ENCODE peak calls at places on chromosomes 2 and 18, in seven cellular contexts. B is MCF 10A, M is glutamatergic neuron, K is RWPE1, Q is PC-3, R is foreskin fibroblast, F is heart left ventricle. T is an unnamed sample.

GRCh38 chr2:3536682-3537632 is 17.6 kb upstream of the ADI1 start:
- DNase-seq in M (peak), R (peak), Q (peak), B (peak), K (no peak), F (peak), T (no peak)

GRCh38 chr2:68768461-68768860 is 33.9 kb downstream of the ARHGAP25 start:
- DNase-seq in F (no peak), B (no peak), K (no peak), R (no peak), M (no peak), Q (no peak), T (no peak)

GRCh38 chr2:231887756-231888155 is 38.4 kb downstream of the NPPC start:
- DNase-seq in M (no peak), K (no peak), Q (no peak), B (no peak), F (no peak), R (no peak), T (no peak)

GRCh38 chr18:24189664-24190346 is 50.9 kb downstream of the CABYR start:
- DNase-seq in R (no peak), Q (no peak), M (no peak), B (no peak), K (no peak), F (no peak), T (no peak)

GRCh38 chr18:38241216-38241615 is 675.6 kb upstream of the CELF4 start:
- DNase-seq in R (peak), K (no peak), F (no peak), M (no peak), Q (no peak), B (peak), T (no peak)

GRCh38 chr2:128410758-128411215 is 92.1 kb upstream of the HS6ST1 start:
- DNase-seq in K (no peak), F (no peak), B (no peak), R (no peak), M (no peak), Q (no peak), T (no peak)

GRCh38 chr2:223989206-223989859 is 32.1 kb downstream of the MRPL44 start:
- DNase-seq in K (no peak), F (no peak), B (peak), R (no peak), Q (peak), M (no peak), T (no peak)

GRCh38 chr2:149155181-149155580 is 116.7 kb downstream of the LYPD6B start:
- DNase-seq in R (no peak), K (no peak), F (no peak), B (peak), Q (no peak), M (no peak), T (no peak)

GRCh38 chr2:73979686-73980085 is 5.0 kb upstream of the TET3 start:
- DNase-seq in K (peak), R (peak), F (no peak), B (peak), Q (peak), M (no peak), T (no peak)

GRCh38 chr2:19843992-19844515 is 57.7 kb downstream of the TTC32 start:
- DNase-seq in M (no peak), R (no peak), B (no peak), Q (no peak), K (no peak), F (no peak), T (no peak)

GRCh38 chr18:59123588-59124369 is 15.9 kb upstream of the SEC11C start:
- DNase-seq in M (no peak), B (peak), F (no peak), K (peak), Q (peak), R (peak), T (no peak)

GRCh38 chr18:75551071-75551470 is 123.6 kb upstream of the SMIM21 start:
- DNase-seq in K (no peak), F (no peak), R (no peak), B (no peak), Q (no peak), M (no peak), T (no peak)

GRCh38 chr2:234949762-234950434 is 1.9 kb upstream of the SH3BP4 start:
- DNase-seq in B (peak), K (peak), Q (peak), M (no peak), F (no peak), R (peak), T (no peak)

GRCh38 chr2:127512362-127512761 is 13.9 kb downstream of the IWS1 start:
- DNase-seq in B (no peak), Q (no peak), F (no peak), M (no peak), K (no peak), R (no peak), T (no peak)

GRCh38 chr2:160180172-160180571 is 19.9 kb downstream of the ITGB6 start:
- DNase-seq in M (no peak), F (no peak), Q (no peak), K (no peak), R (no peak), B (no peak), T (no peak)

GRCh38 chr2:232666051-232666805 is 30.9 kb upstream of the GIGYF2 start:
- DNase-seq in K (no peak), M (no peak), R (no peak), F (no peak), Q (no peak), B (no peak), T (no peak)

GRCh38 chr2:47006374-47007220 is 91.0 kb upstream of the MCFD2 start:
- DNase-seq in M (no peak), Q (no peak), B (no peak), K (no peak), F (no peak), R (no peak), T (no peak)
- TF ChIP-seq CTCF in M (no peak), Q (no peak), B (no peak), K (no peak), F (no peak), R (no peak), T (peak)

GRCh38 chr2:7037340-7038333 is 120.4 kb downstream of the RNF144A start:
- DNase-seq in K (peak), M (peak), R (peak), F (peak), B (peak), Q (peak), T (peak)
- TF ChIP-seq CTCF in K (no peak), M (peak), R (peak), F (peak), B (peak), Q (peak), T (peak)

DNA sequence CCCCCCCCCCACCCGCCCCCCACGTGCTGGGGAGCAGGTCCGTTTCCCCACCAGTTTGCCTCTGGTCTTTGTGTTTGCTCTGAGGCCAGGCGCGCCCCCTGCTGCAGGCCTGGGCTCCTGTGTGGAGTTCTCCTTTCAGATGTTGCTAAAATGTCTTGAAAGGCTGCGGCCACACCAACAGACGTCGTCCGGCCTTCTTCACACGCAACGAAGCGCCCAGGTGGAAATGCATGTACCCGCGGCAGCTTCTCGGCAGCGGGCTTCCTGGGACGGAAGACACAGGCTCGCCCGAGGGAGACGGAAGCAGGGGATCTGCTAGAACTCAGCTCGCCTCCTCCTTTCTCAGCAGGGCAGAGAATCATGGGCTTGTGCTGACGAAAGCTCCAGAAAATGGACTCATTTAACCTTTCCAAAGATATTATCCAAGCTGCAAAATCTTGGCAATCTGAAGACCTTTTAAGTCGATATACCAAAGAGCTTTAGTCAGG is 125.3 kb upstream of the ZNF516 start:
- DNase-seq in R (peak), K (no peak), Q (no peak), B (peak), F (peak), M (peak), T (peak)
- TF ChIP-seq CTCF in R (peak), K (peak), Q (no peak), B (peak), F (peak), M (peak), T (peak)

GRCh38 chr2:157779794-157780193 is 96.3 kb downstream of the ACVR1 start:
- DNase-seq in B (no peak), M (no peak), F (no peak), Q (no peak), R (no peak), K (no peak), T (no peak)

GRCh38 chr2:157783180-157783579 is 93.0 kb downstream of the ACVR1 start:
- DNase-seq in R (no peak), M (no peak), B (no peak), F (no peak), Q (no peak), K (no peak), T (no peak)

GRCh38 chr2:157784169-157784822 is 91.8 kb downstream of the ACVR1 start:
- DNase-seq in B (peak), Q (peak), M (no peak), F (peak), R (peak), K (peak), T (no peak)

GRCh38 chr2:157780211-157780610 is 95.9 kb downstream of the ACVR1 start:
- DNase-seq in M (no peak), K (no peak), R (no peak), Q (no peak), B (no peak), F (no peak), T (no peak)

GRCh38 chr2:157782057-157782845 is 93.9 kb downstream of the ACVR1 start:
- DNase-seq in Q (peak), K (no peak), F (no peak), B (no peak), M (no peak), R (no peak), T (no peak)
- TF ChIP-seq CTCF in Q (peak), K (no peak), F (peak), B (no peak), M (peak), R (peak), T (peak)

GRCh38 chr2:24650997-24651642 is 142.1 kb downstream of the PTRHD1 start:
- DNase-seq in R (no peak), K (no peak), F (no peak), Q (no peak), B (no peak), M (no peak), T (no peak)
- TF ChIP-seq CTCF in R (no peak), K (no peak), F (no peak), Q (no peak), B (no peak), M (no peak), T (no peak)

GRCh38 chr2:237697586-237698337 is 70.4 kb downstream of the LRRFIP1 start:
- DNase-seq in M (no peak), R (no peak), F (no peak), K (no peak), B (no peak), Q (no peak), T (no peak)
- TF ChIP-seq CTCF in M (no peak), R (no peak), F (no peak), K (no peak), B (no peak), Q (no peak), T (no peak)

GRCh38 chr2:175865716-175866115 is 136.4 kb downstream of the LNPK start:
- DNase-seq in R (no peak), M (no peak), F (no peak), B (no peak), K (no peak), Q (no peak), T (no peak)
- TF ChIP-seq CTCF in R (no peak), M (no peak), F (no peak), B (no peak), K (no peak), Q (no peak), T (no peak)

GRCh38 chr2:121746071-121746578 is 9.3 kb upstream of the TSN start:
- DNase-seq in B (no peak), M (no peak), R (no peak), Q (no peak), K (no peak), F (no peak), T (no peak)

GRCh38 chr2:121748202-121748601 is 7.2 kb upstream of the TSN start:
- DNase-seq in K (no peak), B (peak), Q (peak), M (no peak), F (no peak), R (peak), T (no peak)
- TF ChIP-seq CTCF in K (peak), B (peak), Q (peak), M (no peak), F (peak), R (peak), T (peak)

DNA sequence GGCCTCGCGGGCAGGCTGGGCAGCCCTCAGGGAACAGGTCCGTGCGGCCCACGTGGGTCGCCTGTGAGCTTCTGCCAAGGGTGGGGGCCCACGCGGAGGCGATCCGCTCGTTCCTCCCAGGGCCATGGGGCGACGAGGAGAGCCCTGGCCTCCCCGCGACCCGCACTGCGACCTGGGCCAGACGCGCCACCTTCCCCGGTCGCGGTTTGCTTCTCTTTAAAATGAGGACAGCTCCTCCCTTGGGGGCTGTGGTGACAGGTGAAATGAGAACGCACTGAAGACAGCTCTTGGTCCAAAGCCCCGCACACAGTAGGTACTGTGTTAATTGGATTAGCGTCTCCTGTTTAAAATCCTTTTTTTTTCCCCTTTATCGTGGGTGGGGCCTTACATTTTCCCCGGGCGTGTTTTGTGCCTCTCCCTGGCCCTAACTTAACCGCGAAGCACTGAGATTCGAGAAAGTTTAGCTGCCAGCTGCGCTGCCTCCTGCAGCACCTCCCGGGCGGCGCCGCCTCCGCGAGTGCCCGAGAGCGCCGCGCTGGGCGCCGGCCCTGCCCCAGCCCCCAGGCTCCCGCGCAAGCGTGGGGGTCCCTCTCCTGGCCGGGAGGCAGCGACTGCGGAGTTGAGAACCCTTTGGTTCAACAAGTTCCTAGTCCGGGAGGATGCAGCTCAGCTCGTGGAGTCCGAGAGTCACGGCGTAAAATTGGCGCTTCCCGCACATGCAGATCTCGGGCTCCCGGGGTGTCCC is 1.1 kb downstream of the HPCAL1 start:
- DNase-seq in F (peak), Q (peak), M (peak), B (peak), R (peak), K (peak), T (peak)
- TF ChIP-seq CTCF in F (peak), Q (peak), M (no peak), B (no peak), R (peak), K (peak), T (peak)

T was measured in neural crest cell.